ENCODE peak calls at places on chromosome 7, in seven cellular contexts. C is GM12878, A is HL-60, M is lung, I is heart left ventricle, E is cardiac muscle cell, B is tibial artery. V is an unnamed sample.

GRCh38 chr7:101680406-101681145 is 51.5 kb upstream of the MYL10 start:
- DNase-seq in B (no peak), I (no peak), C (no peak), A (no peak), M (no peak), E (no peak), V (no peak)

GRCh38 chr7:98488167-98488566 is 87.3 kb upstream of the BAIAP2L1 start:
- DNase-seq in M (no peak), C (no peak), B (no peak), E (no peak), I (no peak), A (no peak), V (no peak)

GRCh38 chr7:134186022-134186421 is 58.9 kb downstream of the LRGUK start:
- DNase-seq in I (no peak), M (no peak), E (no peak), C (no peak), A (no peak), B (no peak), V (no peak)

GRCh38 chr7:43645699-43646226 is 62.9 kb downstream of the STK17A start:
- DNase-seq in E (no peak), M (no peak), B (no peak), I (no peak), A (no peak), C (no peak), V (no peak)

GRCh38 chr7:50851451-50851850 is 68.8 kb upstream of the GRB10 start:
- DNase-seq in A (no peak), I (no peak), C (no peak), E (no peak), B (no peak), M (no peak), V (no peak)

GRCh38 chr7:159030490-159031134 is 114.1 kb downstream of the VIPR2 start:
- DNase-seq in B (peak; percentile 84), M (peak; percentile 56), I (peak; percentile 60), C (no peak), A (peak; percentile 16), E (peak; percentile 70), V (no peak)

GRCh38 chr7:105678811-105679495 is 97.7 kb upstream of the EFCAB10 start:
- DNase-seq in A (peak; percentile 89), C (no peak), M (peak; percentile 69), B (peak; percentile 90), I (peak; percentile 63), E (no peak), V (peak; percentile 60)

GRCh38 chr7:49773082-49773938 is at the start of gene VWC2:
- DNase-seq in I (peak; percentile 58), E (peak; percentile 52), B (no peak), M (no peak), C (no peak), A (no peak), V (no peak)

GRCh38 chr7:124009321-124009720 is 23.5 kb downstream of the TMEM229A start:
- DNase-seq in C (peak; percentile 2), A (no peak), B (no peak), I (no peak), M (no peak), E (no peak), V (no peak)

GRCh38 chr7:27238979-27239779 is 3.4 kb upstream of the EVX1 start:
- DNase-seq in C (no peak), I (no peak), M (no peak), A (no peak), E (peak; percentile 34), B (peak; percentile 64), V (no peak)

GRCh38 chr7:27237735-27238334 is 4.8 kb upstream of the EVX1 start:
- DNase-seq in I (no peak), M (no peak), C (no peak), A (no peak), E (no peak), B (peak; percentile 34), V (no peak)

GRCh38 chr7:27239780-27240731 is 2.5 kb upstream of the EVX1 start:
- DNase-seq in A (no peak), E (no peak), I (no peak), C (no peak), B (no peak), M (no peak), V (no peak)

GRCh38 chr7:27235387-27236052 is 7.1 kb upstream of the EVX1 start:
- DNase-seq in E (peak; percentile 75), A (peak; percentile 30), M (no peak), B (no peak), C (no peak), I (peak; percentile 39), V (peak; percentile 13)

DNA sequence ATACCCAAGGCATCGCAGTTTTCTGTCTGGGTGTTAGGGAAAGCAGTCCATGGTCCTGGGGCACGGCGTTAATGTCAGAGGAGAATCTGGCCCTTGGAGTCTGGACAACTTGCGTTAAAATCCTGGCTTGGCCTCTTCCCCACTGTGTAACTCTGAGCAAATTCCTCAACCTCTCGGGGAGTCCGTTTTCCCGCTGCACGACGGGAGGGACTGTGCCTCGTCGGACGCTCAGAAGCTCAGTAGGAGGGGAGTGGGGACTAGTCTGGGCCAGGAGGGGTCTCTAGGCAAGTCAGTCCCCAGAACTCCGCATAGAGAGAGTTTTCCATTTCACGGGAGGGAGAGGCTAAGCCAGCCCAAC is 6.6 kb upstream of the EVX1 start:
- DNase-seq in E (no peak), B (peak; percentile 37), A (no peak), I (no peak), C (no peak), M (no peak), V (no peak)
- H3K27me3 ChIP-seq in E (peaks cover 94% of the 10 kb centered on the region), B (peaks cover 75% of the 10 kb centered on the region), A (peaks cover 52% of the 10 kb centered on the region), I (peaks cover 65% of the 10 kb centered on the region), C (peaks cover 3% of the 10 kb centered on the region), M (peaks cover 17% of the 10 kb centered on the region), V (peaks cover 66% of the 10 kb centered on the region)

GRCh38 chr7:55432506-55432905 is 67.4 kb downstream of the LANCL2 start:
- DNase-seq in B (no peak), C (no peak), I (no peak), M (no peak), E (no peak), A (no peak), V (no peak)

GRCh38 chr7:55431898-55432297 is 66.8 kb downstream of the LANCL2 start:
- DNase-seq in C (no peak), E (no peak), M (no peak), A (no peak), B (no peak), I (no peak), V (no peak)

GRCh38 chr7:55435466-55435865 is 70.3 kb downstream of the LANCL2 start:
- DNase-seq in E (no peak), M (no peak), B (no peak), A (no peak), C (no peak), I (no peak), V (no peak)

GRCh38 chr7:55429835-55430499 is 64.8 kb downstream of the LANCL2 start:
- DNase-seq in A (no peak), E (no peak), M (no peak), C (no peak), I (no peak), B (no peak), V (no peak)

GRCh38 chr7:55432937-55433784 is 68.0 kb downstream of the LANCL2 start:
- DNase-seq in B (no peak), M (no peak), E (peak; percentile 52), I (no peak), A (peak; percentile 14), C (no peak), V (no peak)
- TF ChIP-seq CTCF in B (no peak), M (no peak), E (peak; percentile 34), I (peak; percentile 48), A (peak; percentile 20), C (peak; percentile 74), V (peak; percentile 50)

DNA sequence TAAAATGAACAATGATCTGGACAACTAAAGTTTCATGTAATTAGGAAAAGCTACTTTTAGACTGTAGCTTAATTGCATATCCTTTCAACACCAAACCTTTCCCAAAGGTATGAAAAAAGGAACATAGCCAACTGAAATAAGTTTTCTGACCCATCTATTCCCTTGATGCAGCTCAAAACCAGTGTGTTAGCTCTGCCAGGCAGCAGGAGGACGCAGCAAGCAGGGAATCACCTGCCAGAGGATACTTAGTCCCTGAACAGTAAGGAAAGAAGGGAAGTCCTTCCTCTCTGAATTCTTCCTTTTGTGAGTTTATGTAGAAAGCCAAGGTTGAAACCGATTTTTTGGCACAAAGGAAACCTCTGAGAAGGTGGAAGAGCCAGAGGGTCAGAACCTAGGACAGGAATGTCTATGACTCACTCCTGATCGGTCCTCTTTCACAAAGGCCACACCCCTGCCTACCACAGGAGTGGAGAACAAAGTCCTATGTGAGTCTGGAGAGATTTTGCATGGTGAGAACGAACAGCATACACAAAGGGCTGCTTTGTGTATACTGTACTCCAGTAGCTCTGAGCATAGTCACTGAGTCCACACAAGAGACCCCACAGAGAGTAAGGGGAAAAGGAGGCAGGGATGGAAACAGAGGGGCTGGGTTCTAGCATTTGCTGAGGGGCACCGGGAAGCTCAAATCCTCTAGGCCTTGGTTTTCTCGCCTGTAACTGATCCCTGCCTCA is 68.8 kb upstream of the GSDME start:
- DNase-seq in C (no peak), A (no peak), M (peak; percentile 36), E (no peak), B (no peak), I (no peak), V (no peak)
- H3K4me3 ChIP-seq in C (no peak overlapping the region), A (no peak overlapping the region), M (no peak overlapping the region), E (no peak overlapping the region), B (no peak overlapping the region), I (no peak overlapping the region), V (no peak overlapping the region)

GRCh38 chr7:129790136-129790535 is 162.6 kb downstream of the UBE2H start:
- DNase-seq in E (no peak), M (no peak), I (no peak), A (no peak), B (no peak), C (no peak), V (no peak)
- H3K27me3 ChIP-seq in E (peaks cover 63% of the 10 kb centered on the region), M (no peaks in the 10 kb centered on the region), I (peaks cover 15% of the 10 kb centered on the region), A (peaks cover 15% of the 10 kb centered on the region), B (peaks cover 58% of the 10 kb centered on the region), C (peaks cover 9% of the 10 kb centered on the region), V (peaks cover 10% of the 10 kb centered on the region)

GRCh38 chr7:137342751-137343482 is 616 bp downstream of the PTN start:
- DNase-seq in I (no peak), B (no peak), C (no peak), A (no peak), M (no peak), E (peak; percentile 11), V (no peak)

GRCh38 chr7:137343483-137343841 is at the start of gene PTN:
- DNase-seq in C (no peak), B (no peak), E (peak; percentile 69), M (no peak), A (no peak), I (peak; percentile 47), V (peak; percentile 45)

GRCh38 chr7:137335814-137336213 is 7.7 kb downstream of the PTN start:
- DNase-seq in I (no peak), B (no peak), A (no peak), E (no peak), C (no peak), M (no peak), V (no peak)

GRCh38 chr7:137342340-137342739 is 1.2 kb downstream of the PTN start:
- DNase-seq in I (no peak), M (no peak), B (no peak), A (no peak), E (no peak), C (no peak), V (no peak)

DNA sequence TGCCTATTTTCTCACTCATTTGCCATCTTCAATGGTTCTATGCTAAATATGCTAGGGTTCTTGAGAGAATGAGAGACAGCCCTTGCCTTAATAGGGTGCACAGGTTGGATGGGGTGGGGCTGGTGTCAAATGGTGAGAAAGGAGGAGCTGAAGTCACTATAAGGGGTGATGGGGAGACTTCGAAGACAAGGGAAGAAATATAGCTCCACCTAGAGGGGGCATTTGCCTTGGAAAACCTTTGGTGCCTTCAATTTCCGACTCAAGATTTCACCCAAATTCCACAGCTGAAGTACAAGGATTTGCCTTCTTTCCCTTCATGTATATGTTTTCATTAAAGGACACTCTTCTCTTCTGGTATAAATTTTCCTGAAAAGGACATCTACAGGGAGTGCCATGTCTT is 5.6 kb downstream of the PTN start:
- DNase-seq in B (no peak), A (no peak), I (no peak), C (no peak), M (no peak), E (no peak), V (no peak)
- TF ChIP-seq CTCF in B (no peak), A (no peak), I (no peak), C (no peak), M (no peak), E (no peak), V (peak; percentile 20)

V was measured in dorsolateral prefrontal cortex.